ENCODE peak calls at places on chromosomes 1 and 21, in eight cellular contexts. H is IMR-90, E is GM23338, I is hepatocyte, G is fibroblast of lung, O is transverse colon, U is heart left ventricle, P is body of pancreas. D is an unnamed sample.

GRCh38 chr21:15001773-15002647 is 62.8 kb downstream of the NRIP1 start:
- DNase-seq in H (no peak), E (peak), I (no peak), G (no peak), O (no peak), U (no peak), P (no peak), D (no peak)

GRCh38 chr1:246355421-246356230 is 151.5 kb downstream of the SMYD3 start:
- DNase-seq in H (no peak), E (peak), I (no peak), G (peak), O (no peak), U (no peak), P (no peak), D (no peak)

GRCh38 chr1:156060937-156061636 is at the start of gene RAB25:
- DNase-seq in H (no peak), E (peak), I (peak), G (no peak), O (peak), U (no peak), P (peak), D (no peak)

GRCh38 chr1:162035241-162035640 is 11.6 kb upstream of the OLFML2B start:
- DNase-seq in H (no peak), E (no peak), I (no peak), G (peak), O (no peak), U (no peak), P (no peak), D (no peak)

GRCh38 chr1:179046808-179047636 is 21.3 kb downstream of the FAM20B start:
- DNase-seq in H (no peak), E (no peak), I (no peak), G (no peak), O (no peak), U (no peak), P (no peak), D (no peak)

GRCh38 chr1:200977071-200977754 is 46.3 kb downstream of the KIF21B start:
- DNase-seq in H (no peak), E (no peak), I (no peak), G (no peak), O (no peak), U (no peak), P (no peak), D (no peak)

GRCh38 chr1:157966034-157966671 is 27.3 kb upstream of the KIRREL1 start:
- DNase-seq in H (peak), E (peak), I (peak), G (peak), O (peak), U (no peak), P (peak), D (no peak)

GRCh38 chr1:44327679-44328491 is 27.2 kb downstream of the ERI3 start:
- DNase-seq in H (peak), E (peak), I (peak), G (peak), O (peak), U (peak), P (peak), D (peak)

GRCh38 chr1:208919371-208919770 is 664.1 kb upstream of the CAMK1G start:
- DNase-seq in H (no peak), E (no peak), I (no peak), G (peak), O (no peak), U (no peak), P (no peak), D (no peak)

GRCh38 chr1:183859865-183860264 is 54.9 kb downstream of the RGL1 start:
- DNase-seq in H (no peak), E (no peak), I (no peak), G (peak), O (no peak), U (no peak), P (no peak), D (no peak)

GRCh38 chr1:40049745-40050144 is 9.2 kb downstream of the CAP1 start:
- DNase-seq in H (peak), E (no peak), I (no peak), G (peak), O (no peak), U (no peak), P (no peak), D (no peak)

GRCh38 chr1:92923664-92924063 is 37.6 kb downstream of the DIPK1A start:
- DNase-seq in H (no peak), E (no peak), I (no peak), G (no peak), O (no peak), U (no peak), P (no peak), D (no peak)

GRCh38 chr1:205976708-205977107 is 26.5 kb downstream of the RAB7B start:
- DNase-seq in H (peak), E (peak), I (peak), G (peak), O (no peak), U (peak), P (no peak), D (no peak)

GRCh38 chr1:16617101-16617727 is 3.9 kb upstream of the NBPF1 start:
- DNase-seq in H (no peak), E (peak), I (no peak), G (no peak), O (no peak), U (peak), P (no peak), D (peak)

GRCh38 chr1:244077473-244078220 is 26.6 kb downstream of the ZBTB18 start:
- DNase-seq in H (no peak), E (no peak), I (no peak), G (peak), O (peak), U (no peak), P (no peak), D (peak)

GRCh38 chr21:44353200-44353970 is at the start of gene TRPM2:
- DNase-seq in H (no peak), E (no peak), I (no peak), G (no peak), O (peak), U (peak), P (no peak), D (peak)

GRCh38 chr21:31173881-31174555 is 135.7 kb upstream of the KRTAP19-8 start:
- DNase-seq in H (no peak), E (no peak), I (no peak), G (no peak), O (no peak), U (peak), P (no peak), D (peak)

GRCh38 chr1:45635211-45635610 is 11.4 kb upstream of the CCDC17 start:
- DNase-seq in H (no peak), E (no peak), I (no peak), G (no peak), O (no peak), U (no peak), P (no peak), D (no peak)

GRCh38 chr21:29827236-29827635 is 112.6 kb downstream of the GRIK1 start:
- DNase-seq in H (no peak), E (no peak), I (no peak), G (no peak), O (no peak), U (no peak), P (no peak), D (no peak)

GRCh38 chr1:59481915-59482505 is 185.1 kb downstream of the FGGY start:
- DNase-seq in H (peak), E (no peak), I (no peak), G (peak), O (no peak), U (no peak), P (no peak), D (no peak)

GRCh38 chr21:38954450-38955059 is 148.8 kb downstream of the ETS2 start:
- DNase-seq in H (no peak), E (no peak), I (peak), G (no peak), O (peak), U (no peak), P (no peak), D (no peak)

GRCh38 chr1:89547563-89548485 is 23.2 kb downstream of the LRRC8B start:
- DNase-seq in H (peak), E (no peak), I (no peak), G (peak), O (no peak), U (no peak), P (peak), D (peak)

GRCh38 chr1:223712856-223713494 is 636 bp downstream of the CAPN2 start:
- DNase-seq in H (no peak), E (no peak), I (no peak), G (no peak), O (peak), U (peak), P (no peak), D (peak)

GRCh38 chr1:24963099-24963872 is 33.2 kb upstream of the RUNX3 start:
- DNase-seq in H (no peak), E (no peak), I (no peak), G (no peak), O (peak), U (no peak), P (no peak), D (no peak)

GRCh38 chr1:223422911-223423310 is 29.7 kb downstream of the CCDC185 start:
- DNase-seq in H (no peak), E (no peak), I (peak), G (no peak), O (no peak), U (no peak), P (no peak), D (no peak)

GRCh38 chr21:29753216-29753615 is 186.6 kb downstream of the GRIK1 start:
- DNase-seq in H (no peak), E (no peak), I (no peak), G (no peak), O (no peak), U (no peak), P (no peak), D (no peak)

GRCh38 chr1:96487404-96487803 is 234.2 kb upstream of the PTBP2 start:
- DNase-seq in H (peak), E (no peak), I (no peak), G (peak), O (no peak), U (no peak), P (no peak), D (no peak)
- H3K4me3 ChIP-seq in H (no peak), E (no peak), I (no peak), G (no peak), O (no peak), U (no peak), P (no peak), D (no peak)

GRCh38 chr1:53826367-53826766 is 11.7 kb downstream of the NDC1 start:
- DNase-seq in H (peak), E (peak), I (no peak), G (no peak), O (no peak), U (no peak), P (no peak), D (no peak)
- TF ChIP-seq CTCF in H (peak), E (peak), I (no peak), G (peak), O (no peak), U (no peak), P (no peak), D (no peak)

GRCh38 chr1:31957701-31958674 is 19.8 kb upstream of the PTP4A2 start:
- DNase-seq in H (no peak), E (no peak), I (no peak), G (no peak), O (no peak), U (peak), P (no peak), D (no peak)
- H3K27ac ChIP-seq in H (peak), E (no peak), I (peak), G (no peak), O (peak), U (no peak), P (no peak), D (no peak)

DNA sequence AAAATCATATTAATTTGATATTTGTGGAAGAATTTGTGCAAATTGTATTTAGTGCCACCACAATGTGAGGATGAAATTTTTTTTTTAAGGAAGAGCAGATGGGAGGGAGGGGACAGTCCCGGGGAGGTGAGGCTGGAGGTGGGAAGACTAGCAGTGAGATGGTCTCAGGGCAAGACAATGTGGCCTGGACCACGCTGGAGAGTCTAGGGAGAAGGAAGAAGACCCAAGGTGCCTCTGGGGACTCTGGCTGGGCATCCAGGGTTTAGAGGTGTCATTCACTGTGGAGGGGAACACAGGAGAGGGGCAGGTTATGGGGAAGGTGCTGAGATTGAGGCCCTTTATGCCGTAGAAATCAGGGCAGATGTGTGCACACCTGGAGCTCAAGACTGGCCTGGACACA is 10.3 kb upstream of the THEMIS2 start:
- DNase-seq in H (no peak), E (no peak), I (no peak), G (no peak), O (no peak), U (no peak), P (no peak), D (no peak)
- H3K4me3 ChIP-seq in H (no peak), E (no peak), I (no peak), G (no peak), O (no peak), U (no peak), P (no peak), D (no peak)

D was measured in tibial artery.